ENCODE peak calls at places on chromosomes 5 and 9, in nine cellular contexts. One of them, this sample, is unnamed.

GRCh38 chr9:124754289-124754688 is 16.8 kb downstream of the NR6A1 start:
- DNase-seq in heart left ventricle: no peak
- DNase-seq in bronchial epithelial cell: no peak
- DNase-seq in brain microvascular endothelial cell: peak; percentile 40
- DNase-seq in BE2C: peak; percentile 17
- DNase-seq in SK-N-MC: no peak
- DNase-seq in K562: peak; percentile 60
- DNase-seq in esophagus squamous epithelium: no peak
- DNase-seq in CD8-positive, alpha-beta T cell: no peak
- DNase-seq in this sample: no peak

GRCh38 chr9:91035825-91036208 is 234.2 kb downstream of the SYK start:
- DNase-seq in esophagus squamous epithelium: no peak
- DNase-seq in heart left ventricle: no peak
- DNase-seq in BE2C: no peak
- DNase-seq in brain microvascular endothelial cell: no peak
- DNase-seq in CD8-positive, alpha-beta T cell: no peak
- DNase-seq in bronchial epithelial cell: no peak
- DNase-seq in SK-N-MC: no peak
- DNase-seq in K562: no peak
- DNase-seq in this sample: no peak

GRCh38 chr5:117761190-117761589 is 1186.6 kb upstream of the SEMA6A start:
- DNase-seq in BE2C: no peak
- DNase-seq in K562: no peak
- DNase-seq in esophagus squamous epithelium: no peak
- DNase-seq in heart left ventricle: no peak
- DNase-seq in SK-N-MC: no peak
- DNase-seq in bronchial epithelial cell: no peak
- DNase-seq in CD8-positive, alpha-beta T cell: no peak
- DNase-seq in brain microvascular endothelial cell: no peak
- DNase-seq in this sample: no peak

GRCh38 chr5:140267201-140267540 is 35.7 kb downstream of the PFDN1 start:
- DNase-seq in SK-N-MC: no peak
- DNase-seq in K562: no peak
- DNase-seq in BE2C: no peak
- DNase-seq in bronchial epithelial cell: no peak
- DNase-seq in brain microvascular endothelial cell: no peak
- DNase-seq in esophagus squamous epithelium: no peak
- DNase-seq in heart left ventricle: no peak
- DNase-seq in CD8-positive, alpha-beta T cell: no peak
- DNase-seq in this sample: peak; percentile 8

GRCh38 chr5:67886761-67887160 is 328.8 kb upstream of the PIK3R1 start:
- DNase-seq in CD8-positive, alpha-beta T cell: no peak
- DNase-seq in heart left ventricle: no peak
- DNase-seq in esophagus squamous epithelium: no peak
- DNase-seq in brain microvascular endothelial cell: no peak
- DNase-seq in bronchial epithelial cell: no peak
- DNase-seq in K562: no peak
- DNase-seq in SK-N-MC: no peak
- DNase-seq in BE2C: peak; percentile 19
- DNase-seq in this sample: no peak

GRCh38 chr5:98906756-98907355 is 22.0 kb downstream of the CHD1 start:
- DNase-seq in bronchial epithelial cell: no peak
- DNase-seq in brain microvascular endothelial cell: no peak
- DNase-seq in esophagus squamous epithelium: no peak
- DNase-seq in SK-N-MC: no peak
- DNase-seq in BE2C: peak; percentile 30
- DNase-seq in K562: no peak
- DNase-seq in heart left ventricle: no peak
- DNase-seq in CD8-positive, alpha-beta T cell: no peak
- DNase-seq in this sample: no peak

GRCh38 chr5:150396247-150396646 is 16.5 kb downstream of the CD74 start:
- DNase-seq in K562: no peak
- DNase-seq in bronchial epithelial cell: no peak
- DNase-seq in BE2C: no peak
- DNase-seq in CD8-positive, alpha-beta T cell: no peak
- DNase-seq in esophagus squamous epithelium: no peak
- DNase-seq in brain microvascular endothelial cell: no peak
- DNase-seq in heart left ventricle: no peak
- DNase-seq in SK-N-MC: no peak
- DNase-seq in this sample: no peak

GRCh38 chr5:172452398-172453205 is 1.7 kb downstream of the SH3PXD2B start:
- DNase-seq in esophagus squamous epithelium: no peak
- DNase-seq in brain microvascular endothelial cell: peak; percentile 74
- DNase-seq in SK-N-MC: no peak
- DNase-seq in CD8-positive, alpha-beta T cell: no peak
- DNase-seq in bronchial epithelial cell: peak; percentile 62
- DNase-seq in K562: no peak
- DNase-seq in BE2C: no peak
- DNase-seq in heart left ventricle: no peak
- DNase-seq in this sample: no peak

GRCh38 chr9:119365291-119366027 is 3.8 kb downstream of the BRINP1 start:
- DNase-seq in BE2C: peak; percentile 49
- DNase-seq in heart left ventricle: no peak
- DNase-seq in brain microvascular endothelial cell: peak; percentile 33
- DNase-seq in K562: peak; percentile 14
- DNase-seq in CD8-positive, alpha-beta T cell: no peak
- DNase-seq in esophagus squamous epithelium: no peak
- DNase-seq in bronchial epithelial cell: peak; percentile 15
- DNase-seq in SK-N-MC: peak; percentile 30
- DNase-seq in this sample: no peak

GRCh38 chr9:68678430-68678829 is 26.6 kb upstream of the PIP5K1B start:
- DNase-seq in brain microvascular endothelial cell: no peak
- DNase-seq in CD8-positive, alpha-beta T cell: no peak
- DNase-seq in BE2C: peak; percentile 44
- DNase-seq in esophagus squamous epithelium: no peak
- DNase-seq in SK-N-MC: no peak
- DNase-seq in bronchial epithelial cell: no peak
- DNase-seq in K562: peak; percentile 40
- DNase-seq in heart left ventricle: no peak
- DNase-seq in this sample: no peak

GRCh38 chr5:142015781-142016533 is 3.1 kb upstream of the GNPDA1 start:
- DNase-seq in K562: no peak
- DNase-seq in BE2C: no peak
- DNase-seq in SK-N-MC: peak; percentile 53
- DNase-seq in bronchial epithelial cell: peak; percentile 76
- DNase-seq in CD8-positive, alpha-beta T cell: peak; percentile 27
- DNase-seq in brain microvascular endothelial cell: no peak
- DNase-seq in heart left ventricle: peak; percentile 36
- DNase-seq in esophagus squamous epithelium: no peak
- DNase-seq in this sample: peak; percentile 56

GRCh38 chr5:142740903-142741302 is 29.3 kb upstream of the ARHGAP26 start:
- DNase-seq in CD8-positive, alpha-beta T cell: no peak
- DNase-seq in heart left ventricle: no peak
- DNase-seq in BE2C: no peak
- DNase-seq in esophagus squamous epithelium: no peak
- DNase-seq in SK-N-MC: no peak
- DNase-seq in bronchial epithelial cell: no peak
- DNase-seq in K562: no peak
- DNase-seq in brain microvascular endothelial cell: no peak
- DNase-seq in this sample: no peak

GRCh38 chr5:91212336-91213092 is 170.6 kb downstream of the ARRDC3 start:
- DNase-seq in SK-N-MC: no peak
- DNase-seq in CD8-positive, alpha-beta T cell: no peak
- DNase-seq in K562: no peak
- DNase-seq in esophagus squamous epithelium: no peak
- DNase-seq in BE2C: no peak
- DNase-seq in heart left ventricle: no peak
- DNase-seq in brain microvascular endothelial cell: peak; percentile 56
- DNase-seq in bronchial epithelial cell: no peak
- DNase-seq in this sample: no peak

GRCh38 chr5:4518924-4519660 is 621.0 kb upstream of the ADAMTS16 start:
- DNase-seq in brain microvascular endothelial cell: no peak
- DNase-seq in BE2C: no peak
- DNase-seq in esophagus squamous epithelium: no peak
- DNase-seq in SK-N-MC: no peak
- DNase-seq in heart left ventricle: no peak
- DNase-seq in K562: no peak
- DNase-seq in CD8-positive, alpha-beta T cell: no peak
- DNase-seq in bronchial epithelial cell: no peak
- DNase-seq in this sample: no peak

GRCh38 chr9:121120386-121120785 is 45.6 kb downstream of the CNTRL start:
- DNase-seq in heart left ventricle: no peak
- DNase-seq in BE2C: no peak
- DNase-seq in esophagus squamous epithelium: no peak
- DNase-seq in brain microvascular endothelial cell: no peak
- DNase-seq in K562: no peak
- DNase-seq in SK-N-MC: no peak
- DNase-seq in CD8-positive, alpha-beta T cell: no peak
- DNase-seq in bronchial epithelial cell: no peak
- DNase-seq in this sample: no peak

GRCh38 chr5:149310947-149311675 is 34.2 kb upstream of the GRPEL2 start:
- DNase-seq in CD8-positive, alpha-beta T cell: no peak
- DNase-seq in BE2C: peak; percentile 34
- DNase-seq in heart left ventricle: peak; percentile 55
- DNase-seq in brain microvascular endothelial cell: peak; percentile 83
- DNase-seq in SK-N-MC: no peak
- DNase-seq in K562: no peak
- DNase-seq in bronchial epithelial cell: peak; percentile 66
- DNase-seq in esophagus squamous epithelium: no peak
- DNase-seq in this sample: no peak

GRCh38 chr9:136024696-136025316 is 63.6 kb upstream of the UBAC1 start:
- DNase-seq in CD8-positive, alpha-beta T cell: no peak
- DNase-seq in BE2C: no peak
- DNase-seq in heart left ventricle: no peak
- DNase-seq in esophagus squamous epithelium: no peak
- DNase-seq in K562: no peak
- DNase-seq in SK-N-MC: no peak
- DNase-seq in bronchial epithelial cell: no peak
- DNase-seq in brain microvascular endothelial cell: no peak
- DNase-seq in this sample: no peak

GRCh38 chr5:159855476-159856157 is 60.7 kb upstream of the ADRA1B start:
- DNase-seq in bronchial epithelial cell: peak; percentile 15
- DNase-seq in esophagus squamous epithelium: no peak
- DNase-seq in SK-N-MC: no peak
- DNase-seq in brain microvascular endothelial cell: no peak
- DNase-seq in BE2C: no peak
- DNase-seq in heart left ventricle: peak; percentile 24
- DNase-seq in CD8-positive, alpha-beta T cell: no peak
- DNase-seq in K562: no peak
- DNase-seq in this sample: no peak

GRCh38 chr9:129254566-129255287 is 76.7 kb upstream of the IER5L start:
- DNase-seq in K562: no peak
- DNase-seq in brain microvascular endothelial cell: no peak
- DNase-seq in SK-N-MC: no peak
- DNase-seq in esophagus squamous epithelium: no peak
- DNase-seq in BE2C: peak; percentile 2
- DNase-seq in heart left ventricle: no peak
- DNase-seq in CD8-positive, alpha-beta T cell: no peak
- DNase-seq in bronchial epithelial cell: no peak
- DNase-seq in this sample: no peak

GRCh38 chr9:131180454-131180853 is 55.1 kb downstream of the NUP214 start:
- DNase-seq in heart left ventricle: no peak
- DNase-seq in BE2C: no peak
- DNase-seq in bronchial epithelial cell: no peak
- DNase-seq in CD8-positive, alpha-beta T cell: no peak
- DNase-seq in esophagus squamous epithelium: no peak
- DNase-seq in K562: peak; percentile 99
- DNase-seq in brain microvascular endothelial cell: peak; percentile 94
- DNase-seq in SK-N-MC: no peak
- DNase-seq in this sample: no peak
- H3K36me3 ChIP-seq in heart left ventricle: peaks cover 79% of the 10 kb centered on the region
- H3K36me3 ChIP-seq in BE2C: peaks cover 70% of the 10 kb centered on the region
- H3K36me3 ChIP-seq in bronchial epithelial cell: peaks cover 4% of the 10 kb centered on the region
- H3K36me3 ChIP-seq in CD8-positive, alpha-beta T cell: peaks cover 29% of the 10 kb centered on the region
- H3K36me3 ChIP-seq in esophagus squamous epithelium: no peaks in the 10 kb centered on the region
- H3K36me3 ChIP-seq in K562: peaks cover 92% of the 10 kb centered on the region
- H3K36me3 ChIP-seq in brain microvascular endothelial cell: peaks cover 47% of the 10 kb centered on the region
- H3K36me3 ChIP-seq in SK-N-MC: peaks cover 71% of the 10 kb centered on the region
- H3K36me3 ChIP-seq in this sample: peaks cover 15% of the 10 kb centered on the region

DNA sequence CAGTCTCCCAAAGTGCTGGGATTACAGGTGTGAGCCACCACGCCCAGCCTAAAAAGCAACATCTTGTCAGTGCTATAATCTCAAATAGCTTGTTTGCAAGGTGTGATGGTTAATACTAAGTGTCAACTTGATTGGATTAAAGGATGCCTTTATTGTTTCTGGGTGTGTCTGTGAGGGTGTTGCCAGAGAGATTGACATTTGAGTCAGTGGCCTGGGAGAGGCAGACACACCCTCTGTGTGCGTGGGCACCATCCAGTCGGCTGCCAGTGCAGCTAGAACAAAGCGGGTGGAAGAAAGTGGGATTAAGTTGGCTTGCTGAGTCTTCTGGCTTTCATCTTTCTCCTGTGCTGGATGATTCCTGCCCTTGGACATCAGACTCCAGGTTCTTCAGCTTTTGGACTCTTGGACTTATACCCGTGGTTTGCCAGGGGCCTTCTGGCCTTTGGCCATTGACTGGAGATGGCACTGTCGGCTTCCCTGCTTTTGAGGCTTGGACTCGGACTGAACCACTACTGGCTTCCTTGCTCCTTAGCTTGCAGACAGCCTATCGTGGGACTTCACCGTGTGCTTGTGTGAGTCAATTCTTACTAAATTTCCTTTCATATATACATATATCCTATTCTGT is 28.2 kb downstream of the TARS1 start:
- DNase-seq in brain microvascular endothelial cell: no peak
- DNase-seq in SK-N-MC: no peak
- DNase-seq in CD8-positive, alpha-beta T cell: no peak
- DNase-seq in heart left ventricle: no peak
- DNase-seq in BE2C: no peak
- DNase-seq in K562: no peak
- DNase-seq in esophagus squamous epithelium: no peak
- DNase-seq in bronchial epithelial cell: peak; percentile 29
- DNase-seq in this sample: no peak
- H3K36me3 ChIP-seq in brain microvascular endothelial cell: peaks cover 73% of the 10 kb centered on the region
- H3K36me3 ChIP-seq in SK-N-MC: peaks cover 86% of the 10 kb centered on the region
- H3K36me3 ChIP-seq in CD8-positive, alpha-beta T cell: peaks cover 46% of the 10 kb centered on the region
- H3K36me3 ChIP-seq in heart left ventricle: peaks cover 90% of the 10 kb centered on the region
- H3K36me3 ChIP-seq in BE2C: peaks cover 93% of the 10 kb centered on the region
- H3K36me3 ChIP-seq in K562: peaks cover 95% of the 10 kb centered on the region
- H3K36me3 ChIP-seq in esophagus squamous epithelium: peaks cover 12% of the 10 kb centered on the region
- H3K36me3 ChIP-seq in bronchial epithelial cell: peaks cover 26% of the 10 kb centered on the region
- H3K36me3 ChIP-seq in this sample: peaks cover 10% of the 10 kb centered on the region

DNA sequence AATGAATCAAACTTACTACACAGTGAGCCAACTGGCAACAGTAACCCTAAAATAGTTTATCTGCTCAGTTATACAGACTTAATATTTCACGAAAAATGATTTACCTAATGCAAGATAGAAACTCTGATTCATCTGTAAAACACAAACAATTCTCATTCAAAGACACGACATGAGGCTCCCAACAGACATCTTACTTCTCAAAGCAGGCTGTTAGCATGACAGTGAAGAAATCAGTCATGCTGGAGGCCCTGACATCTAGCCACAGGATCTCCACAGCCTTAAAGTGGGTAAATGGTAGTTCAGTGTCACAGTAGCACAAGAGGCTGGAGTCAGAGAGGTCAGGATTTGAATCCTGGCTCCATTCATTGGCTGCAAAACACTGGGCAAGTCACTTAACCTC is 131.2 kb downstream of the FBN2 start:
- DNase-seq in esophagus squamous epithelium: no peak
- DNase-seq in CD8-positive, alpha-beta T cell: no peak
- DNase-seq in SK-N-MC: no peak
- DNase-seq in BE2C: no peak
- DNase-seq in brain microvascular endothelial cell: no peak
- DNase-seq in bronchial epithelial cell: no peak
- DNase-seq in K562: no peak
- DNase-seq in heart left ventricle: no peak
- DNase-seq in this sample: no peak
- H3K36me3 ChIP-seq in esophagus squamous epithelium: no peaks in the 10 kb centered on the region
- H3K36me3 ChIP-seq in CD8-positive, alpha-beta T cell: no peaks in the 10 kb centered on the region
- H3K36me3 ChIP-seq in SK-N-MC: no peaks in the 10 kb centered on the region
- H3K36me3 ChIP-seq in BE2C: no peaks in the 10 kb centered on the region
- H3K36me3 ChIP-seq in brain microvascular endothelial cell: no peaks in the 10 kb centered on the region
- H3K36me3 ChIP-seq in bronchial epithelial cell: no peaks in the 10 kb centered on the region
- H3K36me3 ChIP-seq in K562: no peaks in the 10 kb centered on the region
- H3K36me3 ChIP-seq in heart left ventricle: no peaks in the 10 kb centered on the region
- H3K36me3 ChIP-seq in this sample: no peaks in the 10 kb centered on the region

GRCh38 chr5:154797762-154798161 is 42.6 kb downstream of the LARP1 start:
- DNase-seq in BE2C: no peak
- DNase-seq in SK-N-MC: no peak
- DNase-seq in CD8-positive, alpha-beta T cell: no peak
- DNase-seq in K562: no peak
- DNase-seq in brain microvascular endothelial cell: no peak
- DNase-seq in esophagus squamous epithelium: no peak
- DNase-seq in bronchial epithelial cell: no peak
- DNase-seq in heart left ventricle: no peak
- DNase-seq in this sample: no peak
- H3K36me3 ChIP-seq in BE2C: peaks cover 91% of the 10 kb centered on the region
- H3K36me3 ChIP-seq in SK-N-MC: peaks cover 95% of the 10 kb centered on the region
- H3K36me3 ChIP-seq in CD8-positive, alpha-beta T cell: peaks cover 59% of the 10 kb centered on the region
- H3K36me3 ChIP-seq in K562: peaks cover 94% of the 10 kb centered on the region
- H3K36me3 ChIP-seq in brain microvascular endothelial cell: peaks cover 72% of the 10 kb centered on the region
- H3K36me3 ChIP-seq in esophagus squamous epithelium: peaks cover 37% of the 10 kb centered on the region
- H3K36me3 ChIP-seq in bronchial epithelial cell: peaks cover 41% of the 10 kb centered on the region
- H3K36me3 ChIP-seq in heart left ventricle: peaks cover 89% of the 10 kb centered on the region
- H3K36me3 ChIP-seq in this sample: peaks cover 84% of the 10 kb centered on the region

This sample was measured in naive thymus-derived CD4-positive, alpha-beta T cell.